ENCODE peak calls at places on chromosome 9, in eight cellular contexts. One of them, this sample, is unnamed.
A peak's percentile ranks its signal among the peaks of the same experiment; 100 is the strongest.

GRCh38 chr9:33817327-33818166 is 587 bp downstream of the UBE2R2 start:
- DNase-seq in body of pancreas: peak; percentile 56
- DNase-seq in HepG2: peak; percentile 64
- DNase-seq in K562: peak; percentile 72
- DNase-seq in ovary: peak; percentile 75
- DNase-seq in PC-9: peak; percentile 55
- DNase-seq in kidney epithelial cell: no peak
- DNase-seq in Karpas-422: peak; percentile 83
- DNase-seq in this sample: peak; percentile 80

GRCh38 chr9:131500377-131500776 is 2.3 kb upstream of the POMT1 start:
- DNase-seq in ovary: no peak
- DNase-seq in Karpas-422: no peak
- DNase-seq in HepG2: no peak
- DNase-seq in body of pancreas: no peak
- DNase-seq in PC-9: no peak
- DNase-seq in K562: no peak
- DNase-seq in kidney epithelial cell: no peak
- DNase-seq in this sample: no peak

GRCh38 chr9:80994892-80995291 is 694.5 kb downstream of the TLE1 start:
- DNase-seq in ovary: no peak
- DNase-seq in kidney epithelial cell: peak; percentile 19
- DNase-seq in HepG2: no peak
- DNase-seq in body of pancreas: no peak
- DNase-seq in K562: no peak
- DNase-seq in Karpas-422: no peak
- DNase-seq in PC-9: no peak
- DNase-seq in this sample: peak; percentile 49

GRCh38 chr9:84125046-84125445 is 144.4 kb downstream of the RMI1 start:
- DNase-seq in kidney epithelial cell: no peak
- DNase-seq in PC-9: no peak
- DNase-seq in ovary: no peak
- DNase-seq in body of pancreas: no peak
- DNase-seq in HepG2: no peak
- DNase-seq in K562: no peak
- DNase-seq in Karpas-422: no peak
- DNase-seq in this sample: no peak

GRCh38 chr9:34204011-34204635 is 25.3 kb downstream of the UBAP1 start:
- DNase-seq in K562: no peak
- DNase-seq in Karpas-422: no peak
- DNase-seq in kidney epithelial cell: no peak
- DNase-seq in body of pancreas: no peak
- DNase-seq in ovary: no peak
- DNase-seq in HepG2: no peak
- DNase-seq in PC-9: no peak
- DNase-seq in this sample: no peak

GRCh38 chr9:76886318-76886717 is 19.6 kb downstream of the PRUNE2 start:
- DNase-seq in HepG2: no peak
- DNase-seq in PC-9: no peak
- DNase-seq in Karpas-422: no peak
- DNase-seq in K562: no peak
- DNase-seq in ovary: no peak
- DNase-seq in kidney epithelial cell: no peak
- DNase-seq in body of pancreas: no peak
- DNase-seq in this sample: no peak

GRCh38 chr9:126148994-126149393 is 177.6 kb upstream of the MVB12B start:
- DNase-seq in PC-9: no peak
- DNase-seq in body of pancreas: no peak
- DNase-seq in kidney epithelial cell: no peak
- DNase-seq in K562: no peak
- DNase-seq in HepG2: no peak
- DNase-seq in ovary: no peak
- DNase-seq in Karpas-422: no peak
- DNase-seq in this sample: no peak

GRCh38 chr9:123326662-123327093 is 29.3 kb upstream of the CRB2 start:
- DNase-seq in HepG2: no peak
- DNase-seq in ovary: no peak
- DNase-seq in kidney epithelial cell: no peak
- DNase-seq in Karpas-422: peak; percentile 72
- DNase-seq in body of pancreas: peak; percentile 23
- DNase-seq in K562: peak; percentile 41
- DNase-seq in PC-9: no peak
- DNase-seq in this sample: no peak

GRCh38 chr9:73155968-73156592 is 4.4 kb downstream of the ANXA1 start:
- DNase-seq in K562: no peak
- DNase-seq in kidney epithelial cell: no peak
- DNase-seq in ovary: no peak
- DNase-seq in body of pancreas: no peak
- DNase-seq in PC-9: no peak
- DNase-seq in Karpas-422: no peak
- DNase-seq in HepG2: no peak
- DNase-seq in this sample: no peak

GRCh38 chr9:73153793-73154227 is 2.1 kb downstream of the ANXA1 start:
- DNase-seq in HepG2: no peak
- DNase-seq in kidney epithelial cell: no peak
- DNase-seq in PC-9: peak; percentile 45
- DNase-seq in ovary: no peak
- DNase-seq in K562: peak; percentile 23
- DNase-seq in body of pancreas: no peak
- DNase-seq in Karpas-422: no peak
- DNase-seq in this sample: no peak

GRCh38 chr9:73154271-73154670 is 2.6 kb downstream of the ANXA1 start:
- DNase-seq in HepG2: no peak
- DNase-seq in body of pancreas: no peak
- DNase-seq in PC-9: no peak
- DNase-seq in kidney epithelial cell: no peak
- DNase-seq in Karpas-422: no peak
- DNase-seq in K562: no peak
- DNase-seq in ovary: no peak
- DNase-seq in this sample: no peak

GRCh38 chr9:73155389-73155788 is 3.7 kb downstream of the ANXA1 start:
- DNase-seq in PC-9: no peak
- DNase-seq in HepG2: no peak
- DNase-seq in body of pancreas: no peak
- DNase-seq in kidney epithelial cell: no peak
- DNase-seq in K562: no peak
- DNase-seq in ovary: no peak
- DNase-seq in Karpas-422: no peak
- DNase-seq in this sample: no peak

GRCh38 chr9:73154760-73155159 is 3.1 kb downstream of the ANXA1 start:
- DNase-seq in ovary: no peak
- DNase-seq in kidney epithelial cell: no peak
- DNase-seq in PC-9: peak; percentile 39
- DNase-seq in body of pancreas: no peak
- DNase-seq in HepG2: no peak
- DNase-seq in Karpas-422: no peak
- DNase-seq in K562: no peak
- DNase-seq in this sample: no peak
- H3K36me3 ChIP-seq in ovary: no peaks in the 10 kb centered on the region
- H3K36me3 ChIP-seq in kidney epithelial cell: no peaks in the 10 kb centered on the region
- H3K36me3 ChIP-seq in PC-9: peaks cover 9% of the 10 kb centered on the region
- H3K36me3 ChIP-seq in body of pancreas: no peaks in the 10 kb centered on the region
- H3K36me3 ChIP-seq in HepG2: no peaks in the 10 kb centered on the region
- H3K36me3 ChIP-seq in Karpas-422: no peaks in the 10 kb centered on the region
- H3K36me3 ChIP-seq in K562: peaks cover 53% of the 10 kb centered on the region
- H3K36me3 ChIP-seq in this sample: no peaks in the 10 kb centered on the region

GRCh38 chr9:99050292-99050911 is 54.5 kb upstream of the TGFBR1 start:
- DNase-seq in ovary: no peak
- DNase-seq in K562: no peak
- DNase-seq in Karpas-422: no peak
- DNase-seq in HepG2: peak; percentile 13
- DNase-seq in kidney epithelial cell: peak; percentile 41
- DNase-seq in body of pancreas: no peak
- DNase-seq in PC-9: peak; percentile 92
- DNase-seq in this sample: no peak

GRCh38 chr9:99052849-99053715 is 51.8 kb upstream of the TGFBR1 start:
- DNase-seq in kidney epithelial cell: no peak
- DNase-seq in ovary: no peak
- DNase-seq in HepG2: no peak
- DNase-seq in K562: no peak
- DNase-seq in PC-9: no peak
- DNase-seq in Karpas-422: no peak
- DNase-seq in body of pancreas: no peak
- DNase-seq in this sample: no peak

GRCh38 chr9:99050924-99051323 is 54.0 kb upstream of the TGFBR1 start:
- DNase-seq in Karpas-422: no peak
- DNase-seq in HepG2: no peak
- DNase-seq in K562: no peak
- DNase-seq in kidney epithelial cell: no peak
- DNase-seq in body of pancreas: no peak
- DNase-seq in PC-9: no peak
- DNase-seq in ovary: no peak
- DNase-seq in this sample: no peak

GRCh38 chr9:99051353-99051752 is 53.6 kb upstream of the TGFBR1 start:
- DNase-seq in ovary: no peak
- DNase-seq in K562: no peak
- DNase-seq in body of pancreas: no peak
- DNase-seq in HepG2: no peak
- DNase-seq in kidney epithelial cell: no peak
- DNase-seq in Karpas-422: no peak
- DNase-seq in PC-9: no peak
- DNase-seq in this sample: peak; percentile 17

DNA sequence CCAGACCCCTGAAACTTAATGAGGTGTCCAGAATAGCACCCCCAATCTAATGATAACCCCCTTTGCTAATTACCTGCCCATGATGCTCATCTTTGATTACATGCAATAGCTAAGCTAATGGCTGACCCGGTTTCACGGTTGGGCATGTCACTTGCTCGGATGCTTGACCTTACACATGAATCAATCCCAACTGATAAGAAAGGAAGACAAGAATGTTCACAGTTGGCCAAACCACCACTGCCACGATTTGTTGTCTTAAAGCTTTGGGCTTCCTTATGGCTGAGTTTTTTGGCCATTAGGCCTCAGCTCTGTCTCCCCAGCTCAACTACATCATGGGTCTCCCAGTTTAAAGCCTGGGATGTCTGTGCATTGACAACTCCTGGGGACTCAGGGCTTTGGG is 53.1 kb upstream of the TGFBR1 start:
- DNase-seq in body of pancreas: no peak
- DNase-seq in Karpas-422: no peak
- DNase-seq in ovary: no peak
- DNase-seq in HepG2: no peak
- DNase-seq in K562: no peak
- DNase-seq in kidney epithelial cell: no peak
- DNase-seq in PC-9: no peak
- DNase-seq in this sample: no peak
- H3K36me3 ChIP-seq in body of pancreas: no peaks in the 10 kb centered on the region
- H3K36me3 ChIP-seq in Karpas-422: no peaks in the 10 kb centered on the region
- H3K36me3 ChIP-seq in ovary: no peaks in the 10 kb centered on the region
- H3K36me3 ChIP-seq in HepG2: no peaks in the 10 kb centered on the region
- H3K36me3 ChIP-seq in K562: no peaks in the 10 kb centered on the region
- H3K36me3 ChIP-seq in kidney epithelial cell: no peaks in the 10 kb centered on the region
- H3K36me3 ChIP-seq in PC-9: no peaks in the 10 kb centered on the region
- H3K36me3 ChIP-seq in this sample: no peaks in the 10 kb centered on the region

DNA sequence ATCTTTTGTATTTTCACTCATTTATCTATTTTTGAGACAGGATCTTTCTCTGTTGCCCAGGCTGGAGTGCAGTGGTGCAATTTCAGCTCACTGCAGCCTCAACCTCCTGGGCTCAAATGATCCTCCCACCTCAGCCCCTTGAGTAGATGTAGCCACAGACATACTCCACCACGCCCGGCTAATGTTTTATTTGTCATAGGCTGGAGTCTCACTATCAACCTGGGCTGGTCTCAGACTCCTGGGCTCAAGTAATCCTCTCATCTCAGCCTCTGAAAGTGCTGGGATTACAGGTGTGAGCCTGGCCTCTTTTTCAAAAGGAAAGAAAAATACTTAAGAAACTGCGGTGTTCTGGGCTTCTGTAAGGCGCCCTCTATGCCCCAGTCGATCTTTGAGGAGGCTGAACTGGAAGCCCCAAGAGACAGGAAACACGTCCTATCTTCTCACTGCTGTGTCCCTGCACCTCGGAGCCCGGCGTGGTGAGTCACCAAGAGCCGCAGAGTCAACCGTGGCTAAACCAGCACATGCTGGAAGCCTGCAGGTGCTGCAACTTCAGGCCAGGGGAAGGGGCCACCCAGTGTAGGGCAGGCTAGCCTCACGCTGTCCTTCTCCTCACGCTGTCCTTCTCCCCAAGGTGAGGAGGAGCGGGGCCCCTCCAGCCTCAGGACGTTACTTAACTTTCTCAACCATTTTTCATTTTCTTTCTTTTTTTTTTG is 15.2 kb upstream of the LHX3 start:
- DNase-seq in kidney epithelial cell: no peak
- DNase-seq in body of pancreas: no peak
- DNase-seq in K562: peak; percentile 42
- DNase-seq in ovary: no peak
- DNase-seq in HepG2: no peak
- DNase-seq in PC-9: peak; percentile 63
- DNase-seq in Karpas-422: no peak
- DNase-seq in this sample: no peak
- H3K36me3 ChIP-seq in kidney epithelial cell: no peaks in the 10 kb centered on the region
- H3K36me3 ChIP-seq in body of pancreas: peaks cover 16% of the 10 kb centered on the region
- H3K36me3 ChIP-seq in K562: peaks cover 83% of the 10 kb centered on the region
- H3K36me3 ChIP-seq in ovary: no peaks in the 10 kb centered on the region
- H3K36me3 ChIP-seq in HepG2: peaks cover 86% of the 10 kb centered on the region
- H3K36me3 ChIP-seq in PC-9: peaks cover 9% of the 10 kb centered on the region
- H3K36me3 ChIP-seq in Karpas-422: peaks cover 30% of the 10 kb centered on the region
- H3K36me3 ChIP-seq in this sample: no peaks in the 10 kb centered on the region

GRCh38 chr9:79641055-79641454 is 69.3 kb downstream of the TLE4 start:
- DNase-seq in body of pancreas: no peak
- DNase-seq in HepG2: no peak
- DNase-seq in K562: no peak
- DNase-seq in Karpas-422: no peak
- DNase-seq in ovary: no peak
- DNase-seq in PC-9: no peak
- DNase-seq in kidney epithelial cell: no peak
- DNase-seq in this sample: no peak

GRCh38 chr9:79642671-79643070 is 70.9 kb downstream of the TLE4 start:
- DNase-seq in Karpas-422: no peak
- DNase-seq in body of pancreas: no peak
- DNase-seq in K562: no peak
- DNase-seq in PC-9: no peak
- DNase-seq in ovary: no peak
- DNase-seq in HepG2: no peak
- DNase-seq in kidney epithelial cell: no peak
- DNase-seq in this sample: peak; percentile 14

GRCh38 chr9:79637180-79637925 is 65.6 kb downstream of the TLE4 start:
- DNase-seq in kidney epithelial cell: no peak
- DNase-seq in PC-9: no peak
- DNase-seq in Karpas-422: no peak
- DNase-seq in body of pancreas: no peak
- DNase-seq in K562: no peak
- DNase-seq in HepG2: no peak
- DNase-seq in ovary: no peak
- DNase-seq in this sample: no peak

GRCh38 chr9:79638806-79639205 is 67.0 kb downstream of the TLE4 start:
- DNase-seq in K562: no peak
- DNase-seq in body of pancreas: no peak
- DNase-seq in kidney epithelial cell: no peak
- DNase-seq in ovary: no peak
- DNase-seq in PC-9: no peak
- DNase-seq in HepG2: no peak
- DNase-seq in Karpas-422: no peak
- DNase-seq in this sample: no peak

DNA sequence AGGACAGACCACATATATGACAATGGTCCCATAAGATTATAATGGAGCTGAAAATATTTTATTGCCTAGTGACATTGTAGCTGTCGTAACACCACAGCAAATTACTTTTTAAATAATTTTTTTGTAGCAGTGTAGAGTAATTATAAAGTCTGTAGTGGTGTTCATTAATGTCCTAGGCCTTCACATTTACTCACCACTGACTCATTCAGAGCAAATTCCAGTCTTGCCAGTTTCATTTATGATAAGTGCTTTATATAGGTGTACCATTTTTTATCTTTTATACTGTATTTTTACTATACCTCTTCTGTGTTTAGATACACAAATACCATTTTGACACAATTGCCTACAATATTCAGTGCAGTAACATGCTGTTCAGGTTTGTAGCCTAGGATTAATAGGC is 67.6 kb downstream of the TLE4 start:
- DNase-seq in Karpas-422: no peak
- DNase-seq in PC-9: no peak
- DNase-seq in body of pancreas: no peak
- DNase-seq in kidney epithelial cell: no peak
- DNase-seq in HepG2: no peak
- DNase-seq in K562: no peak
- DNase-seq in ovary: no peak
- DNase-seq in this sample: no peak
- H3K36me3 ChIP-seq in Karpas-422: peaks cover 53% of the 10 kb centered on the region
- H3K36me3 ChIP-seq in PC-9: no peaks in the 10 kb centered on the region
- H3K36me3 ChIP-seq in body of pancreas: no peaks in the 10 kb centered on the region
- H3K36me3 ChIP-seq in kidney epithelial cell: no peaks in the 10 kb centered on the region
- H3K36me3 ChIP-seq in HepG2: no peaks in the 10 kb centered on the region
- H3K36me3 ChIP-seq in K562: no peaks in the 10 kb centered on the region
- H3K36me3 ChIP-seq in ovary: no peaks in the 10 kb centered on the region
- H3K36me3 ChIP-seq in this sample: no peaks in the 10 kb centered on the region

This sample was measured in cardiac muscle cell.